ENCODE peak calls at places on chromosomes 3 and 15, in seven cellular contexts. K is HepG2, A is Caki2, I is iPS-NIHi11, L is cardiac muscle cell, W is NCI-H1092, F is GM12892. G is an unnamed sample.

GRCh38 chr3:22620498-22620897 is 582.6 kb upstream of the UBE2E2 start:
- DNase-seq in K (no peak), L (no peak), W (no peak), F (no peak), I (no peak), A (no peak), G (peak; percentile 6)

GRCh38 chr3:195895900-195896360 is 12.4 kb downstream of the TNK2 start:
- DNase-seq in F (peak; percentile 77), W (peak; percentile 15), L (no peak), A (peak; percentile 28), I (peak; percentile 82), K (no peak), G (no peak)

GRCh38 chr15:70430029-70430428 is 332.3 kb upstream of the TLE3 start:
- DNase-seq in W (no peak), K (no peak), I (no peak), F (no peak), A (no peak), L (peak; percentile 94), G (peak; percentile 36)

GRCh38 chr3:195693428-195694216 is 27.2 kb upstream of the MUC20 start:
- DNase-seq in A (no peak), K (no peak), L (no peak), I (no peak), F (no peak), W (no peak), G (no peak)

GRCh38 chr3:167575000-167575399 is 78.7 kb downstream of the WDR49 start:
- DNase-seq in F (no peak), K (no peak), A (no peak), W (no peak), I (peak; percentile 23), L (no peak), G (no peak)

GRCh38 chr15:89317188-89317720 is 17.4 kb downstream of the POLG start:
- DNase-seq in F (no peak), L (no peak), I (no peak), K (no peak), A (no peak), W (no peak), G (no peak)

GRCh38 chr3:188469228-188469885 is 315.4 kb downstream of the LPP start:
- DNase-seq in L (peak; percentile 41), K (no peak), W (no peak), A (peak; percentile 86), F (no peak), I (no peak), G (peak; percentile 95)

GRCh38 chr15:98865397-98866339 is 141.9 kb downstream of the PGPEP1L start:
- DNase-seq in A (peak; percentile 89), L (peak; percentile 85), W (no peak), I (peak; percentile 63), K (peak; percentile 28), F (peak; percentile 38), G (no peak)

GRCh38 chr3:30341079-30341478 is 265.3 kb upstream of the TGFBR2 start:
- DNase-seq in A (no peak), L (no peak), F (no peak), I (no peak), W (no peak), K (no peak), G (no peak)

GRCh38 chr15:31202953-31203352 is 101.4 kb upstream of the TRPM1 start:
- DNase-seq in I (no peak), F (no peak), A (no peak), L (no peak), K (no peak), W (no peak), G (no peak)

GRCh38 chr3:135239485-135239884 is 444.4 kb downstream of the EPHB1 start:
- DNase-seq in L (no peak), F (no peak), K (no peak), I (no peak), W (peak; percentile 32), A (no peak), G (no peak)

GRCh38 chr3:79461129-79461792 is 306.5 kb downstream of the ROBO1 start:
- DNase-seq in F (no peak), W (no peak), K (no peak), I (peak; percentile 3), A (peak; percentile 12), L (no peak), G (peak; percentile 18)

GRCh38 chr3:22245817-22246583 is 495.0 kb upstream of the ZNF385D start:
- DNase-seq in K (no peak), W (no peak), F (no peak), A (no peak), L (peak; percentile 1), I (no peak), G (no peak)

GRCh38 chr3:194508486-194509449 is 22.0 kb upstream of the ATP13A3 start:
- DNase-seq in I (no peak), W (no peak), A (no peak), K (no peak), L (no peak), F (no peak), G (no peak)

GRCh38 chr15:85482896-85483295 is 102.5 kb downstream of the AKAP13 start:
- DNase-seq in L (peak; percentile 56), F (no peak), I (no peak), K (no peak), W (no peak), A (peak; percentile 76), G (peak; percentile 68)

GRCh38 chr3:53229171-53229570 is 26.7 kb downstream of the TKT start:
- DNase-seq in I (peak; percentile 3), W (no peak), F (peak; percentile 13), K (no peak), L (no peak), A (no peak), G (no peak)

GRCh38 chr3:112531358-112531781 is 30.4 kb downstream of the ATG3 start:
- DNase-seq in I (peak; percentile 19), K (peak; percentile 3), W (no peak), L (peak; percentile 70), A (no peak), F (no peak), G (peak; percentile 10)

GRCh38 chr15:98927990-98928389 is 79.6 kb downstream of the PGPEP1L start:
- DNase-seq in W (no peak), A (no peak), L (no peak), K (no peak), I (no peak), F (no peak), G (no peak)

GRCh38 chr3:183131735-183132134 is 30.8 kb downstream of the LAMP3 start:
- DNase-seq in A (no peak), I (no peak), W (no peak), K (no peak), L (peak; percentile 70), F (no peak), G (no peak)

GRCh38 chr3:122232485-122232884 is 49.0 kb downstream of the CASR start:
- DNase-seq in L (no peak), I (no peak), W (no peak), F (no peak), K (no peak), A (no peak), G (no peak)

GRCh38 chr3:178684881-178685590 is 148.8 kb downstream of the KCNMB2 start:
- DNase-seq in I (peak; percentile 65), F (no peak), A (no peak), W (no peak), K (no peak), L (no peak), G (no peak)

GRCh38 chr3:9649791-9650521 is 651 bp downstream of the MTMR14 start:
- DNase-seq in L (no peak), A (no peak), I (no peak), F (peak; percentile 44), K (no peak), W (no peak), G (no peak)

GRCh38 chr15:51195459-51195858 is 100.8 kb upstream of the TNFAIP8L3 start:
- DNase-seq in I (no peak), L (peak; percentile 45), A (no peak), W (no peak), F (no peak), K (no peak), G (no peak)

GRCh38 chr3:175274474-175275218 is 415.5 kb downstream of the NAALADL2 start:
- DNase-seq in I (no peak), A (no peak), K (no peak), F (no peak), L (no peak), W (no peak), G (no peak)

GRCh38 chr3:45330500-45331295 is 57.7 kb upstream of the LARS2 start:
- DNase-seq in W (no peak), K (no peak), L (no peak), I (no peak), A (no peak), F (no peak), G (no peak)

G was measured in epithelial cell of proximal tubule.